ENCODE peak calls at places on chromosome 6, in seven cellular contexts. Z is T follicular helper cell, S is fibroblast of lung, R is heart left ventricle, A is uterus, J is tibial artery, N is M059J. B is an unnamed sample.

GRCh38 chr6:167235421-167236238 is 55.5 kb upstream of the UNC93A start:
- DNase-seq in Z (no peak), S (no peak), R (no peak), A (no peak), J (no peak), N (no peak), B (no peak)

GRCh38 chr6:3825851-3826581 is 23.2 kb upstream of the FAM50B start:
- DNase-seq in Z (no peak), S (peak; percentile 96), R (peak; percentile 89), A (peak; percentile 90), J (peak; percentile 92), N (peak; percentile 100), B (no peak)

GRCh38 chr6:20509211-20509610 is 25.0 kb upstream of the CDKAL1 start:
- DNase-seq in Z (no peak), S (no peak), R (no peak), A (no peak), J (no peak), N (no peak), B (no peak)

GRCh38 chr6:89799756-89800155 is 19.8 kb downstream of the MDN1 start:
- DNase-seq in Z (no peak), S (no peak), R (no peak), A (no peak), J (no peak), N (no peak), B (no peak)

GRCh38 chr6:28673800-28674671 is 148.4 kb downstream of the GPX5 start:
- DNase-seq in Z (no peak), S (peak; percentile 78), R (no peak), A (no peak), J (no peak), N (peak; percentile 79), B (no peak)

GRCh38 chr6:75896526-75896925 is 147.5 kb downstream of the MYO6 start:
- DNase-seq in Z (no peak), S (no peak), R (no peak), A (no peak), J (no peak), N (peak; percentile 42), B (no peak)

GRCh38 chr6:136235233-136235564 is 14.9 kb downstream of the MTFR2 start:
- DNase-seq in Z (no peak), S (peak; percentile 62), R (no peak), A (no peak), J (no peak), N (peak; percentile 64), B (no peak)

GRCh38 chr6:81842254-81842653 is 89.8 kb upstream of the TENT5A start:
- DNase-seq in Z (no peak), S (peak; percentile 17), R (no peak), A (no peak), J (no peak), N (no peak), B (no peak)

GRCh38 chr6:10640402-10640801 is 54.0 kb downstream of the C6orf52 start:
- DNase-seq in Z (no peak), S (no peak), R (no peak), A (no peak), J (no peak), N (no peak), B (no peak)

GRCh38 chr6:152697634-152698033 is at the start of gene MYCT1:
- DNase-seq in Z (no peak), S (peak; percentile 1), R (no peak), A (no peak), J (no peak), N (peak; percentile 4), B (no peak)

GRCh38 chr6:137588472-137588871 is 94.3 kb upstream of the OLIG3 start:
- DNase-seq in Z (no peak), S (no peak), R (no peak), A (no peak), J (no peak), N (no peak), B (no peak)

GRCh38 chr6:12602951-12603710 is 113.4 kb upstream of the PHACTR1 start:
- DNase-seq in Z (no peak), S (peak; percentile 62), R (no peak), A (no peak), J (peak; percentile 33), N (peak; percentile 83), B (no peak)

GRCh38 chr6:56891754-56892153 is 63.2 kb upstream of the BEND6 start:
- DNase-seq in Z (no peak), S (no peak), R (no peak), A (no peak), J (no peak), N (peak; percentile 56), B (no peak)

GRCh38 chr6:137799950-137800568 is 67.0 kb upstream of the TNFAIP3 start:
- DNase-seq in Z (peak; percentile 59), S (peak; percentile 63), R (no peak), A (peak; percentile 69), J (peak; percentile 49), N (peak; percentile 76), B (peak; percentile 59)

GRCh38 chr6:119183457-119183856 is 105.0 kb upstream of the FAM184A start:
- DNase-seq in Z (no peak), S (no peak), R (no peak), A (no peak), J (no peak), N (no peak), B (no peak)

GRCh38 chr6:112579601-112580000 is 232.5 kb downstream of the RFPL4B start:
- DNase-seq in Z (no peak), S (peak; percentile 62), R (no peak), A (no peak), J (no peak), N (no peak), B (no peak)

GRCh38 chr6:36765943-36766648 is 68.5 kb downstream of the RAB44 start:
- DNase-seq in Z (peak; percentile 71), S (peak; percentile 83), R (peak; percentile 88), A (peak; percentile 81), J (peak; percentile 76), N (peak; percentile 87), B (peak; percentile 73)

GRCh38 chr6:85685713-85686112 is 43.0 kb upstream of the SYNCRIP start:
- DNase-seq in Z (no peak), S (no peak), R (no peak), A (no peak), J (no peak), N (no peak), B (no peak)

GRCh38 chr6:107173779-107174178 is 58.5 kb upstream of the BEND3 start:
- DNase-seq in Z (no peak), S (peak; percentile 11), R (no peak), A (no peak), J (no peak), N (peak; percentile 18), B (no peak)

GRCh38 chr6:56046576-56046975 is 171.2 kb upstream of the BMP5 start:
- DNase-seq in Z (no peak), S (peak; percentile 69), R (peak; percentile 70), A (no peak), J (peak; percentile 74), N (peak; percentile 97), B (no peak)

GRCh38 chr6:22145823-22146379 is 150.9 kb downstream of the PRL start:
- DNase-seq in Z (no peak), S (peak; percentile 82), R (no peak), A (peak; percentile 26), J (no peak), N (peak; percentile 74), B (no peak)

GRCh38 chr6:110930795-110931194 is 27.7 kb upstream of the GTF3C6 start:
- DNase-seq in Z (no peak), S (no peak), R (no peak), A (no peak), J (no peak), N (no peak), B (no peak)

GRCh38 chr6:18276610-18277009 is 12.3 kb upstream of the DEK start:
- DNase-seq in Z (no peak), S (no peak), R (no peak), A (no peak), J (no peak), N (peak; percentile 58), B (no peak)

GRCh38 chr6:73309534-73309783 is 44.6 kb downstream of the DPPA5 start:
- DNase-seq in Z (no peak), S (no peak), R (no peak), A (no peak), J (no peak), N (no peak), B (no peak)

GRCh38 chr6:5785235-5785634 is 221.5 kb downstream of the NRN1 start:
- DNase-seq in Z (no peak), S (no peak), R (no peak), A (no peak), J (no peak), N (no peak), B (no peak)

GRCh38 chr6:135568366-135568765 is 70.8 kb upstream of the AHI1 start:
- DNase-seq in Z (no peak), S (peak; percentile 92), R (no peak), A (peak; percentile 26), J (no peak), N (peak; percentile 73), B (peak; percentile 25)

GRCh38 chr6:7086488-7086887 is 21.3 kb upstream of the RREB1 start:
- DNase-seq in Z (peak; percentile 16), S (peak; percentile 32), R (no peak), A (peak; percentile 23), J (peak; percentile 37), N (peak; percentile 51), B (no peak)

GRCh38 chr6:9455794-9456193 is 959.1 kb downstream of the TFAP2A start:
- DNase-seq in Z (no peak), S (no peak), R (no peak), A (no peak), J (no peak), N (no peak), B (no peak)

GRCh38 chr6:33177552-33178446 is 14.5 kb downstream of the COL11A2 start:
- DNase-seq in Z (no peak), S (no peak), R (no peak), A (no peak), J (no peak), N (peak; percentile 40), B (no peak)

GRCh38 chr6:51411726-51412125 is 593.1 kb downstream of the TFAP2B start:
- DNase-seq in Z (no peak), S (no peak), R (no peak), A (no peak), J (no peak), N (peak; percentile 18), B (no peak)

GRCh38 chr6:44161997-44162338 is 3.3 kb downstream of the CAPN11 start:
- DNase-seq in Z (no peak), S (peak; percentile 8), R (no peak), A (no peak), J (no peak), N (peak; percentile 93), B (no peak)

GRCh38 chr6:44339763-44340625 is 2.5 kb upstream of the SPATS1 start:
- DNase-seq in Z (no peak), S (no peak), R (no peak), A (no peak), J (no peak), N (peak; percentile 78), B (no peak)

GRCh38 chr6:108732101-108732870 is 115.9 kb upstream of the ARMC2 start:
- DNase-seq in Z (no peak), S (peak; percentile 44), R (no peak), A (no peak), J (no peak), N (peak; percentile 89), B (no peak)

GRCh38 chr6:125301435-125302391 is at the start of gene HDDC2:
- DNase-seq in Z (peak; percentile 9), S (peak; percentile 69), R (peak; percentile 91), A (peak; percentile 66), J (peak; percentile 59), N (peak; percentile 82), B (peak; percentile 23)